ENCODE peak calls at places on chromosomes 12 and 14, in six cellular contexts. F is activated CD4-positive, alpha-beta T cell treated with anti-CD3 and anti-CD28 coated beads for 48 hours; H is LoVo; T is anterior cingulate cortex; J is cardiac fibroblast; B is AG04449. X is an unnamed sample.

GRCh38 chr12:31669020-31669419 is 9.5 kb downstream of the ETFBKMT start:
- DNase-seq in F (no peak), H (no peak), T (no peak), J (no peak), B (no peak), X (no peak)

GRCh38 chr12:24596768-24597388 is 352.0 kb downstream of the BCAT1 start:
- DNase-seq in F (no peak), H (peak), T (no peak), J (peak), B (no peak), X (peak)

GRCh38 chr14:23055147-23055550 is 2.2 kb downstream of the CDH24 start:
- DNase-seq in F (no peak), H (no peak), T (no peak), J (no peak), B (no peak), X (no peak)

GRCh38 chr12:52209321-52209720 is 17.5 kb upstream of the KRT80 start:
- DNase-seq in F (no peak), H (no peak), T (no peak), J (no peak), B (no peak), X (no peak)

GRCh38 chr12:67925551-67925950 is 63.7 kb upstream of the IFNG-AS1 start:
- DNase-seq in F (no peak), H (no peak), T (no peak), J (no peak), B (no peak), X (no peak)

GRCh38 chr14:20436363-20436755 is 393 bp upstream of the KLHL33 start:
- DNase-seq in F (no peak), H (no peak), T (no peak), J (peak), B (peak), X (no peak)

GRCh38 chr12:25269701-25270100 is 19.0 kb upstream of the KRAS start:
- DNase-seq in F (no peak), H (no peak), T (no peak), J (no peak), B (no peak), X (no peak)

GRCh38 chr12:6606331-6607131 is 648 bp downstream of the CHD4 start:
- DNase-seq in F (peak), H (no peak), T (peak), J (peak), B (no peak), X (no peak)

GRCh38 chr12:127516467-127516866 is 750.5 kb upstream of the TMEM132C start:
- DNase-seq in F (no peak), H (no peak), T (no peak), J (no peak), B (no peak), X (no peak)

GRCh38 chr14:53783256-53783655 is 173.4 kb downstream of the BMP4 start:
- DNase-seq in F (no peak), H (no peak), T (no peak), J (no peak), B (no peak), X (no peak)

GRCh38 chr14:101373690-101374295 is 187.5 kb upstream of the DIO3 start:
- DNase-seq in F (no peak), H (no peak), T (no peak), J (no peak), B (no peak), X (no peak)

GRCh38 chr14:31950760-31951637 is 126.1 kb upstream of the ARHGAP5 start:
- DNase-seq in F (no peak), H (peak), T (no peak), J (peak), B (no peak), X (peak)

X was measured in NCI-H446.